ENCODE peak calls at places on chromosomes 16 and 17, in nine cellular contexts. E is activated CD8-positive, alpha-beta T cell treated with anti-CD3 and anti-CD28 coated beads for 36 hours; G is GM20000; S is epithelial cell of esophagus; C is endothelial cell; Z is heart left ventricle; V is brain microvascular endothelial cell; I is choroid plexus epithelial cell; F is AG09319. B is an unnamed sample.
A peak's percentile ranks its signal among the peaks of the same experiment; 100 is the strongest.

GRCh38 chr17:42979511-42980273 is at the start of gene PTGES3L:
- DNase-seq in F (no peak), G (peak; percentile 84), V (peak; percentile 33), E (peak; percentile 66), I (peak; percentile 44), C (peak; percentile 41), Z (peak; percentile 79), S (no peak), B (peak; percentile 82)

GRCh38 chr17:4901648-4902344 is 1.1 kb downstream of the CHRNE start:
- DNase-seq in V (peak; percentile 22), S (no peak), I (no peak), Z (peak; percentile 63), E (peak; percentile 20), F (no peak), C (no peak), G (peak; percentile 65), B (no peak)

GRCh38 chr17:9465216-9465921 is 110.3 kb downstream of the STX8 start:
- DNase-seq in Z (no peak), G (no peak), S (peak; percentile 82), E (no peak), C (no peak), I (peak; percentile 83), V (peak; percentile 59), F (peak; percentile 45), B (no peak)

GRCh38 chr17:210402-210801 is 29.0 kb upstream of the DOC2B start:
- DNase-seq in C (no peak), I (no peak), E (no peak), G (no peak), V (no peak), Z (no peak), S (no peak), F (no peak), B (no peak)

GRCh38 chr16:49094471-49094870 is 187.2 kb downstream of the CBLN1 start:
- DNase-seq in E (no peak), C (no peak), S (no peak), V (no peak), F (no peak), I (no peak), Z (no peak), G (no peak), B (no peak)

GRCh38 chr17:46732754-46733398 is 85.6 kb downstream of the WNT3 start:
- DNase-seq in S (no peak), G (no peak), C (no peak), Z (no peak), V (no peak), I (peak; percentile 18), E (no peak), F (no peak), B (no peak)

GRCh38 chr17:305090-305976 is 47.3 kb downstream of the RPH3AL start:
- DNase-seq in G (no peak), I (no peak), E (no peak), Z (peak; percentile 34), F (no peak), S (no peak), V (no peak), C (no peak), B (no peak)

GRCh38 chr17:50772251-50772650 is 4.9 kb upstream of the ANKRD40CL start:
- DNase-seq in F (no peak), S (no peak), Z (no peak), V (no peak), I (no peak), E (no peak), G (no peak), C (no peak), B (no peak)

GRCh38 chr17:30095507-30096244 is 20.9 kb upstream of the NSRP1 start:
- DNase-seq in Z (no peak), V (peak; percentile 78), I (peak; percentile 90), E (no peak), F (peak; percentile 34), C (peak; percentile 46), S (peak; percentile 79), G (peak; percentile 33), B (peak; percentile 36)

GRCh38 chr16:15404792-15405191 is 9.2 kb downstream of the MPV17L start:
- DNase-seq in G (no peak), S (peak; percentile 40), C (no peak), Z (no peak), E (no peak), V (no peak), F (no peak), I (peak; percentile 36), B (no peak)

GRCh38 chr16:86531193-86531550 is 20.8 kb downstream of the FOXF1 start:
- DNase-seq in Z (peak; percentile 71), S (no peak), V (no peak), I (peak; percentile 6), C (no peak), G (no peak), F (no peak), E (no peak), B (no peak)

GRCh38 chr17:3890082-3890892 is 2.6 kb downstream of the CAMKK1 start:
- DNase-seq in Z (peak; percentile 76), S (peak; percentile 88), V (peak; percentile 82), E (peak; percentile 51), G (no peak), F (peak; percentile 62), I (peak; percentile 79), C (no peak), B (no peak)

GRCh38 chr17:44279586-44280344 is 11.8 kb upstream of the SLC4A1 start:
- DNase-seq in C (peak; percentile 34), G (peak; percentile 85), I (peak; percentile 95), F (peak; percentile 46), Z (peak; percentile 87), V (peak; percentile 92), E (peak; percentile 46), S (peak; percentile 45), B (peak; percentile 78)

DNA sequence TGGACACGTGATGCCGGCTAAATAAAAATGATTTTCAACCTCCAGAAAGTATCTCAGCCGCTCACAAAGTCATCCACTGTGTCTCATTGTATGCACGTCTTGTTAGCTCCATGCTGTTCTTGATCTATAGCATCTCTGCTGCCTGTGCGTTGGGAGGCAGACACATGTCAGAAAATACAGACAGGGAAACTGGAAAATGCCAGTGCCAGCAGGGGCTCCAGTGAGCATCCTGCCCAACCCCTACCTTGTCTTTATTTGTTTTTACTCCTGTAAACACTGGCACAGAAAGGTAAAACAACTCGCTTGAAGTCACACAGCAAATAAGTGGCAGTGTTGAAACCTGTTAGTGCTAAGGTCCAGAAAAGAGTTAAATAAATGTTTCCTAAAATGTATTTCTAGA is 208.1 kb upstream of the ASIC2 start:
- DNase-seq in E (no peak), C (no peak), V (no peak), G (no peak), Z (no peak), F (no peak), S (no peak), I (no peak), B (no peak)
- TF ChIP-seq CTCF in E (no peak), C (no peak), V (no peak), G (no peak), Z (no peak), F (no peak), S (no peak), I (no peak), B (no peak)

GRCh38 chr17:38674013-38674748 is 576 bp downstream of the EPOP start:
- DNase-seq in F (no peak), V (no peak), Z (peak; percentile 33), S (no peak), E (peak; percentile 52), I (no peak), C (no peak), G (peak; percentile 55), B (no peak)
- TF ChIP-seq CTCF in F (no peak), V (no peak), Z (no peak), S (no peak), E (no peak), I (no peak), C (no peak), G (peak; percentile 19), B (peak; percentile 30)

GRCh38 chr16:24573141-24573540 is 33.8 kb downstream of the RBBP6 start:
- DNase-seq in C (no peak), F (no peak), I (no peak), E (no peak), G (no peak), Z (no peak), V (no peak), S (no peak), B (no peak)

GRCh38 chr16:24572069-24572468 is 32.7 kb downstream of the RBBP6 start:
- DNase-seq in I (no peak), V (no peak), G (no peak), Z (no peak), F (no peak), C (no peak), E (no peak), S (no peak), B (no peak)

GRCh38 chr16:24562811-24563210 is 23.4 kb downstream of the RBBP6 start:
- DNase-seq in V (no peak), C (no peak), S (no peak), Z (no peak), F (no peak), E (no peak), G (no peak), I (no peak), B (no peak)

GRCh38 chr16:24568392-24568791 is 29.0 kb downstream of the RBBP6 start:
- DNase-seq in V (no peak), Z (no peak), I (peak; percentile 58), C (no peak), F (no peak), S (peak; percentile 42), G (no peak), E (no peak), B (no peak)
- TF ChIP-seq CTCF in V (peak; percentile 8), Z (no peak), I (peak; percentile 35), C (peak; percentile 15), F (peak; percentile 43), S (peak; percentile 28), G (no peak), E (no peak), B (no peak)

DNA sequence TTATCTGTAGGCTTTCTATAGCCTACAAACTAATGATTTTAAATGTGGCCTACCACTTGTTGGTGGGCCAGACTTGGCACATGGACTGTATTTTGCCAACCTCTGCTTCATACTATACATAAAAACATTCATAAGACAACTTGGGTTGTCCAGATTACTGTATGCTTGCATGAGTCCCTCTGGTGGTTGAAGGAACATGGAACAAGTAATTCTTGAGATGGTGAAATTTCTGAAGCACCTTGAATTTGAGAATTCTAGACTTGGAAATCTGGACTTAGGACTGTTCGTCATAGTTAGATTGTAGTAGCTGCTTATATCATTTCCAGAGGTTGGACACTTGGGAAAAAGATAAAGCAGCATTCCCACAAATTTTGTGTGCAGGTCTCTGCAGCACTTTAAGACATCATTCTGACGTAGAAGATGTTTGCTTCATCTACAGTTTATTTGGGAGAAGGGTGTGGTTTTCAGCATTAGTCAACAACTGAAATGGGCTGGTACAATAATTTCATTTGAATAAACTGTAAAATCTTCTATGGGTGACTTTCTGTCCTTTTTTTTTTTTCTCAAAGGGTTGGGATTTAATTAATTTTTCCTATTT is 31.2 kb downstream of the NFATC3 start:
- DNase-seq in C (no peak), Z (no peak), G (peak; percentile 24), E (no peak), V (no peak), S (peak; percentile 65), I (peak; percentile 77), F (no peak), B (peak; percentile 31)
- TF ChIP-seq CTCF in C (peak; percentile 65), Z (peak; percentile 9), G (no peak), E (peak; percentile 67), V (peak; percentile 67), S (peak; percentile 61), I (peak; percentile 73), F (peak; percentile 39), B (peak; percentile 54)